ENCODE peak calls at places on chromosomes 7 and 10, in four cellular contexts. J, X, K and E are unnamed samples.

GRCh38 chr7:140016540-140016939 is 46.2 kb downstream of the PARP12 start:
- DNase-seq in J (no peak), X (no peak), K (no peak), E (no peak)

GRCh38 chr7:134710511-134710853 is 63.8 kb downstream of the BPGM start:
- DNase-seq in J (no peak), X (no peak), K (no peak), E (no peak)

GRCh38 chr10:15571570-15571969 is 148.2 kb downstream of the ITGA8 start:
- DNase-seq in J (no peak), X (no peak), K (no peak), E (no peak)

GRCh38 chr10:33460461-33461294 is 126.2 kb upstream of the NRP1 start:
- DNase-seq in J (no peak), X (no peak), K (no peak), E (no peak)

GRCh38 chr7:102260856-102261255 is 25.8 kb upstream of the SH2B2 start:
- DNase-seq in J (no peak), X (no peak), K (no peak), E (no peak)

GRCh38 chr10:27679996-27680395 is 65.6 kb downstream of the MKX start:
- DNase-seq in J (no peak), X (no peak), K (no peak), E (no peak)

GRCh38 chr10:71825217-71825616 is 25.8 kb downstream of the PSAP start:
- DNase-seq in J (no peak), X (no peak), K (no peak), E (no peak)

GRCh38 chr10:47261121-47261520 is 38.9 kb upstream of the GDF10 start:
- DNase-seq in J (peak), X (no peak), K (no peak), E (peak)

GRCh38 chr7:120077777-120078176 is 195.2 kb upstream of the KCND2 start:
- DNase-seq in J (no peak), X (no peak), K (no peak), E (no peak)

GRCh38 chr10:132422931-132423813 is 26.2 kb downstream of the PWWP2B start:
- DNase-seq in J (no peak), X (peak), K (no peak), E (no peak)

GRCh38 chr10:127834791-127835190 is 58.0 kb downstream of the CLRN3 start:
- DNase-seq in J (no peak), X (no peak), K (no peak), E (no peak)

GRCh38 chr10:8088504-8088903 is 34.0 kb downstream of the GATA3 start:
- DNase-seq in J (no peak), X (no peak), K (no peak), E (no peak)

GRCh38 chr7:130096243-130096827 is 26.0 kb downstream of the KLHDC10 start:
- DNase-seq in J (no peak), X (no peak), K (no peak), E (no peak)

GRCh38 chr7:18831381-18831901 is 286.0 kb downstream of the TWIST1 start:
- DNase-seq in J (no peak), X (no peak), K (no peak), E (no peak)

GRCh38 chr7:18829101-18829486 is 288.3 kb downstream of the TWIST1 start:
- DNase-seq in J (no peak), X (no peak), K (no peak), E (no peak)

GRCh38 chr7:18834574-18835361 is 282.7 kb downstream of the TWIST1 start:
- DNase-seq in J (no peak), X (no peak), K (no peak), E (no peak)

GRCh38 chr7:18829518-18830252 is 287.8 kb downstream of the TWIST1 start:
- DNase-seq in J (no peak), X (no peak), K (no peak), E (no peak)

DNA sequence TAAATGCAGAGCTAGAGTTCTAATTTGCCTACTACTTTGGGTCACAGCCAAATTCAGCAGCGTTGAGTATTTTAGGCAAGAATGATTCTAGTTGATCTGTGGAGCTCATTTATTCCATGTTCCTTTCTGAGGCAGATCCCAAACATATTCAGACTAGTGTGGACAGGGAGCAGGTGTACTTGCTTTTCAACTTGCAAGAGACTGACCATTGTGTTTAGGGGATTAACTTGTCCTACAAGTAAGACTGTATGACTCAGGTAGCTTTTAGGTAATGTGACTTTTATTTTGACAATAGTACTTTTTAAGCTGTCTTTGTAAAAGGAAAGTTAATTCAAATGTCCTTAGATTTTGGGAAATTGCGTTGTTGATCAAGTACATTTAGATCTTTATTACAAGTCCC is 285.5 kb downstream of the TWIST1 start:
- DNase-seq in J (no peak), X (no peak), K (no peak), E (no peak)
- TF ChIP-seq SPI1 in J (no peak), X (no peak), K (no peak), E (no peak)

GRCh38 chr10:103661951-103662405 is 168.5 kb downstream of the NEURL1 start:
- DNase-seq in J (no peak), X (peak), K (no peak), E (no peak)

GRCh38 chr10:103658049-103658577 is 164.6 kb downstream of the NEURL1 start:
- DNase-seq in J (no peak), X (no peak), K (no peak), E (no peak)

GRCh38 chr10:103661198-103661950 is 167.9 kb downstream of the NEURL1 start:
- DNase-seq in J (no peak), X (peak), K (no peak), E (no peak)

GRCh38 chr10:103660364-103661197 is 167.1 kb downstream of the NEURL1 start:
- DNase-seq in J (no peak), X (peak), K (no peak), E (no peak)

GRCh38 chr10:103659674-103660363 is 166.3 kb downstream of the NEURL1 start:
- DNase-seq in J (no peak), X (peak), K (no peak), E (peak)
- TF ChIP-seq POLR2AphosphoS5 in J (no peak), X (no peak), K (no peak), E (no peak)

GRCh38 chr10:86366033-86366901 is at the start of gene GRID1:
- DNase-seq in J (no peak), X (no peak), K (peak), E (peak)
- TF ChIP-seq SPI1 in J (no peak), X (no peak), K (no peak), E (no peak)

GRCh38 chr10:104732222-104732621 is 91.1 kb downstream of the SORCS3 start:
- DNase-seq in J (no peak), X (no peak), K (no peak), E (no peak)
- TF ChIP-seq POLR2AphosphoS5 in J (no peak), X (no peak), K (no peak), E (no peak)

GRCh38 chr10:121241337-121241736 is 356.9 kb downstream of the FGFR2 start:
- DNase-seq in J (no peak), X (no peak), K (no peak), E (no peak)

GRCh38 chr10:121244791-121245190 is 353.5 kb downstream of the FGFR2 start:
- DNase-seq in J (no peak), X (no peak), K (no peak), E (no peak)

GRCh38 chr10:121245799-121246198 is 352.4 kb downstream of the FGFR2 start:
- DNase-seq in J (no peak), X (no peak), K (no peak), E (no peak)

GRCh38 chr10:121243899-121244241 is 354.4 kb downstream of the FGFR2 start:
- DNase-seq in J (no peak), X (no peak), K (no peak), E (no peak)

DNA sequence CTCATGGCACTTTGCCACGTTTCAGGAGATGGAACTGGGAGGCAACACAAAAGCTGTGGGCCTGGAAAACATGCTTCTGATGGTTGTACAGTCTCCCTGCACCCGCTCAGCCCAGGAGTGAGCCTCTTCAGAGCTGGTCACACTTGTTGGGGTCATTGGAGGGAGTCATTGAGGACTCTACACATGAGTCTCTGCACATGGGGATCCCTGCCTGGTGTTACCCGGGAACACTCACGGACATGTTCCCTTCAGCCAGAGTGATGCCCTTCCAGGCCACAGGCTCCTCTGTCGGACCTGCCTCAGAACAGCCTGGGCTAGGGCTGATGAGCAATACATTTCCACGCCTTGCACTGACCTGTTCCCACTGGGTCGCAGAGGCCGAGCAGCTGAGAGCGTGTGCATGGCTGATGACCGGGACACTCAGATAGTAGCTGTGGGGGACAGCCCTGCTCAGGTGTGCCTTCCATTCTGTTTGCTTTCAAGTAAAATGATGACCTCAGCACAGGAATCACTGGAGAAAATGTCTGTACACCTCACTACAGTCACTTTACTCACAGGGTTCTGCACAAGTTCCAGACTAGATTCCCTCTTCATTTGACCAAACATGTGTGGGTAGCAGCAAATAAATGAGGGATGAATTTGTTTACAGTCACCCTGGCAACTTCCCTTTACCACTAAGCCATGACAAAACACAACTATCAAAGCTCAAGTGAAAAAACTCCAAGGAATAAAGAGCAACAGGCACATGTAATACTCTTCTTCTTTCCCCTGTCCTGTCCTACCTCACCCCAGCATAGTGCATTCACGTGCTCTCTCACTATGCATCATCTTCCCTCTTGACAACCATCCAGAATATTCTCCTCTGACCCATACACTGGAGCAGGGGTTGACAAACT is 355.0 kb downstream of the FGFR2 start:
- DNase-seq in J (no peak), X (no peak), K (no peak), E (no peak)
- TF ChIP-seq SPI1 in J (no peak), X (no peak), K (no peak), E (no peak)

GRCh38 chr10:32350811-32351342 is 3.9 kb upstream of the EPC1 start:
- DNase-seq in J (no peak), X (no peak), K (no peak), E (no peak)
- TF ChIP-seq POLR2AphosphoS5 in J (no peak), X (no peak), K (no peak), E (no peak)

DNA sequence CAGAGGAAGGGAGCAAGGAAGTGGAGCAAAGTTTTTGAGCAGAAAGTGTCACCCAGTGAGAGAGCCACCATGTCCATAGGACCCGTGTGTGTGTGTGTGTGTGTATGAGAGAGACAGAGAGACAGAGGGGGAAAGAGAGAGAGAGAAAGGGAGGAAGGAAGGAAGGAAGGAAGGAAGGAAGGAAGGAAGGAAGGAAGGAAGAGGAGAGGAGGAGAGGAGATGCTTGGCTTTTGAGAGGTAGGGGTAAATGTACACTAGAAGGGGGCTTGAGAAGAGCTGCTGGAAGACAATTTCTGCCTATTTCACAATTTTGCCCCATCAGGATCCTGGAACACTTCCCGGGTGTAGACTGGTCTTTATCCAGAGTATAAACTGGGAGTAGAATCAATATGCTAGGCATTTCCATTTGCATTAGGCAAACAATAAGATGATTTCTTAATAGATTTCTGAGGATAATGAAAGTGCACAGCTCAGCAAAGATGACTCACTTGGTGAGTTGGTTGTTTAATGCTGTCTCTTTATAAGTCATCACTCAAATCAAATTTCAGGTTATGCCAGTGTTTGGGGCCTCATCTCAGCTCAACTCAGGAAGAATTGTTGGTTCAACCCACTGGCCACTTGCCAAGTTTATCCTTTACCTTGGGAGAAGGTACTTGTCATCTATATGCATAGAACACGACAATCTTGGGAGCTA is 70.0 kb upstream of the FAM13C start:
- DNase-seq in J (no peak), X (no peak), K (no peak), E (no peak)
- TF ChIP-seq SPI1 in J (no peak), X (no peak), K (no peak), E (no peak)

GRCh38 chr7:74094224-74095095 is 10.9 kb downstream of the LIMK1 start:
- DNase-seq in J (peak), X (peak), K (peak), E (peak)
- TF ChIP-seq POLR2AphosphoS5 in J (peak), X (no peak), K (no peak), E (peak)

GRCh38 chr10:133536198-133536597 is 9.0 kb downstream of the CYP2E1 start:
- DNase-seq in J (no peak), X (no peak), K (no peak), E (no peak)

GRCh38 chr10:133534417-133534816 is 7.3 kb downstream of the CYP2E1 start:
- DNase-seq in J (no peak), X (no peak), K (no peak), E (no peak)

GRCh38 chr10:133532871-133533270 is 5.7 kb downstream of the CYP2E1 start:
- DNase-seq in J (no peak), X (no peak), K (no peak), E (no peak)

DNA sequence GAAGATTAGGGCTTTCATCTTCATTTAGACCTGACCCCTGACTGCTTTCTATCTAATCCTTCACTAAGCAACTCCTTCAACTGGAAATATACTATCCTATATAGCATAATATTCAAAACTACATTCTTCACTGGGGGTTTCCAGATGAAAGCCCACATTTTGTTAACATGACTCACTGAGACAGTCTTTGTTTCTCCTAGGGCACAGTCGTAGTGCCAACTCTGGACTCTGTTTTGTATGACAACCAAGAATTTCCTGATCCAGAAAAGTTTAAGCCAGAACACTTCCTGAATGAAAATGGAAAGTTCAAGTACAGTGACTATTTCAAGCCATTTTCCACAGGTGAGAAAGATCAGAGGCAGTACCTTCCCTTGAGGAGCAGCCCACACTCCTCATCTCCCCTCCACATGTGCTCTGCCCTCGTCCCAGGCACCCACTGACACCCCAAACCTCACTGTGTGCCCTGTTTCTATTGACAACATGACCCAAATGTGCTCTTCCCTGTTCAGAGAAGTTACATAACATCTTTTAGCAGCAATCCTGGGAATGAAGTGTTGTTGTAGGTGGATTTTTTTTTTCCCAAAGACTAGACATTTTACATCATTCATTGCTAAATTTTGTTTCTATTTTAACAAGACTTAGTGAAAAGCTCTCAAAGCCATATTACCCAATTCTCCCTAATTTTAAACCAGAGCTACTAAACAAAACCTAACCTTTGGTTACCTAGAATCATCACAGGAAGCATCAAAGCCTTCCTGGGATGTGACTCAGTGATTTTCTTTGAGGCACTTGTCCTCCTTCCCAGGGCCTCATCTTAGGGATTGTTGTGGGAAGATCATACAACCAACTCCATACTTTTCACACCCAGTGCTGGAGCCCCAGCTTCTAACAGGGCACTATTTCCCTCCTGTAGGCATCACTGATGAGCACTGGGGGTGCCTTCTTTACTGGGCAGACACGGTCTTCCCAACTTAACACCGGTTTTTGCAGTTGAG is 10.7 kb downstream of the CYP2E1 start:
- DNase-seq in J (no peak), X (no peak), K (no peak), E (no peak)
- TF ChIP-seq SPI1 in J (no peak), X (no peak), K (no peak), E (no peak)

DNA sequence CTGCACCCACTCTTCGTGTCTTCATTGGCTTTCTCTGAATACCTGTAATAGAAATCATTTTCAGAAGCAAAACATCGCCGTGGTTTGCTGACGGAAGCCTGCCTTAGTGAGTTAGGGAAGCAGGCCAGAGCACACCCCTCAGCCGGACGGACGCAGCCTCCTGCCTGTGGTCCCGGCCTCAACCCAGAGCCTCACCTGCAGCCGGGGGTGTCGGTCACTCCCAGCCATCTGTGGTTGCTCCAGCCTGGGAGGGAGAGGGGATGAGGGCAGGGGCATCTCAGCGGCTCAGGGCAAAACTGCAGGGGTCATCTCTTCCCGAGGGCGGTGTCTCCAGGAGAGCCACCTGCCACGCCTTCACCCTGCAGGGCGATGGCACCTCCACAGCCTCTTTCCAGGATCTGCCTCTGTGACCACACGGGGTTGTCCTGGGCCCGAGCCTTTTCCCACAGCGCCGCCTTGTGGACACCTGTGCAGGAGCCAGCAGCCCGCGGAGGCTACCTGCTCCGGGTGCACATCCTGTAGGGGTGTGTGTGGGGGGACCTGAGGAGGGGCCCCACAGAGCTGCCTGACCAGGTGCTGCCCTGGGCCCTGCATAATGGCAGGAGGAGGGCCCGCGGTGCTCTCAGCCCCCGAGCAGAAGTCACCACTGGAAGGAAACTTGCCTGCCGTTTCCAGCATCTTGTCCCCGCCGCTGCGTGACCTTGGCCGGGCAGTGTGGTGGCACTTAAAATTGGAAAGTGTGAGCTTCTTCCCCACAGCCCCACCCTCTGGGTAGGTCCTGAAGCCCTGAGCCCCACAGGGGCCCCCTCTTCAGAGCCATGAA is 21.6 kb upstream of the AP5Z1 start:
- DNase-seq in J (no peak), X (peak), K (peak), E (peak)
- TF ChIP-seq POLR2AphosphoS5 in J (no peak), X (no peak), K (no peak), E (no peak)